ENCODE peak calls at places on chromosomes 7 and 10, in eight cellular contexts. V is esophagus muscularis mucosa, R is SK-N-SH, O is HCT116, W is stomach, D is Panc1, N is suprapubic skin, L is H1. Z is an unnamed sample.

GRCh38 chr7:128937647-128938523 is at the start of gene IRF5:
- DNase-seq in V (no peak), R (peak; percentile 85), O (peak; percentile 15), W (peak; percentile 80), D (no peak), N (no peak), L (no peak), Z (peak; percentile 81)

GRCh38 chr7:132226046-132226590 is 350.2 kb downstream of the PLXNA4 start:
- DNase-seq in V (no peak), R (no peak), O (no peak), W (no peak), D (no peak), N (no peak), L (no peak), Z (no peak)

GRCh38 chr10:113326160-113327111 is 226.4 kb upstream of the HABP2 start:
- DNase-seq in V (no peak), R (peak; percentile 39), O (peak; percentile 88), W (no peak), D (peak; percentile 47), N (peak; percentile 70), L (no peak), Z (peak; percentile 11)

GRCh38 chr10:133279266-133279960 is 2.7 kb upstream of the ADAM8 start:
- DNase-seq in V (no peak), R (no peak), O (no peak), W (no peak), D (no peak), N (no peak), L (no peak), Z (no peak)

GRCh38 chr10:109166935-109167334 is 756.4 kb downstream of the XPNPEP1 start:
- DNase-seq in V (no peak), R (no peak), O (no peak), W (no peak), D (no peak), N (no peak), L (no peak), Z (no peak)

GRCh38 chr10:397321-398068 is 262.2 kb downstream of the ZMYND11 start:
- DNase-seq in V (no peak), R (no peak), O (no peak), W (no peak), D (no peak), N (no peak), L (no peak), Z (no peak)

GRCh38 chr10:56911906-56912480 is 550.9 kb upstream of the ZWINT start:
- DNase-seq in V (no peak), R (no peak), O (no peak), W (no peak), D (no peak), N (no peak), L (no peak), Z (no peak)

GRCh38 chr7:131011437-131011752 is 277.4 kb upstream of the KLF14 start:
- DNase-seq in V (no peak), R (no peak), O (no peak), W (no peak), D (no peak), N (no peak), L (no peak), Z (no peak)

GRCh38 chr7:132249591-132249971 is 326.7 kb downstream of the PLXNA4 start:
- DNase-seq in V (no peak), R (peak; percentile 40), O (no peak), W (peak; percentile 45), D (no peak), N (no peak), L (peak; percentile 56), Z (peak; percentile 57)

GRCh38 chr7:14115706-14116105 is 126.2 kb upstream of the ETV1 start:
- DNase-seq in V (no peak), R (no peak), O (no peak), W (no peak), D (no peak), N (no peak), L (no peak), Z (no peak)

GRCh38 chr7:3754488-3755365 is 453.7 kb downstream of the SDK1 start:
- DNase-seq in V (no peak), R (peak; percentile 26), O (no peak), W (peak; percentile 51), D (no peak), N (no peak), L (no peak), Z (peak; percentile 11)

GRCh38 chr10:22792161-22792560 is 77.8 kb upstream of the PIP4K2A start:
- DNase-seq in V (no peak), R (no peak), O (no peak), W (no peak), D (no peak), N (no peak), L (no peak), Z (no peak)

GRCh38 chr10:95480102-95480900 is 80.9 kb downstream of the SORBS1 start:
- DNase-seq in V (no peak), R (no peak), O (no peak), W (no peak), D (no peak), N (peak; percentile 81), L (no peak), Z (no peak)
- TF ChIP-seq POLR2AphosphoS5 in V (peak; percentile 74), R (no peak), O (no peak), W (peak; percentile 27), D (no peak), N (peak; percentile 22), L (no peak), Z (peak; percentile 45)

GRCh38 chr7:151260883-151261282 is 12.4 kb upstream of the SMARCD3 start:
- DNase-seq in V (no peak), R (no peak), O (no peak), W (no peak), D (no peak), N (no peak), L (no peak), Z (no peak)

GRCh38 chr7:151256410-151257045 is 8.0 kb upstream of the SMARCD3 start:
- DNase-seq in V (no peak), R (no peak), O (no peak), W (no peak), D (no peak), N (peak; percentile 43), L (no peak), Z (no peak)

GRCh38 chr7:151255390-151255789 is 6.9 kb upstream of the SMARCD3 start:
- DNase-seq in V (no peak), R (no peak), O (no peak), W (no peak), D (no peak), N (peak; percentile 42), L (no peak), Z (no peak)

GRCh38 chr7:151260471-151260870 is 12.0 kb upstream of the SMARCD3 start:
- DNase-seq in V (no peak), R (no peak), O (no peak), W (no peak), D (no peak), N (no peak), L (no peak), Z (no peak)

DNA sequence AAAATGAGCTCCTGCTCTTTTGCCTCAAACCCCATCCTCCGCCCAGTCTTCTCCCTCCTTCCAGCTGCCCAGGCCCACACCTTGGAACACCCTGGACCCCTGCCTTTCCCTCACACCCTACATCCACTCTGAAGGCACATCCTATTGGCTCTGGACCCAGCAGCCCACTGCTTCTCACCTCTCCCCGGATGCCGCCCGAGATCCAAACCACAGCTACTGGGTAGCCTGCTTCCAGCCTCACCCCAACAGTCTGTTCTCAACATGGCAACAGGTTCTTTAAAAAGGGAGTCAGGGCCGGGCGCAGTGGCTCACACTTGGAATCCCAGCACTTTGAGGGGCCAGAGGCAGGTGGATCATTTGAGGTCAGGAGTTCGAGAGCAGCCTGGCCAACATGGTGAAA is 9.5 kb upstream of the SMARCD3 start:
- DNase-seq in V (no peak), R (no peak), O (no peak), W (no peak), D (no peak), N (peak; percentile 47), L (no peak), Z (no peak)
- H3K27me3 ChIP-seq in V (no peaks in the 10 kb centered on the region), R (no peaks in the 10 kb centered on the region), O (no peaks in the 10 kb centered on the region), W (no peaks in the 10 kb centered on the region), D (no peaks in the 10 kb centered on the region), N (no peaks in the 10 kb centered on the region), L (no peaks in the 10 kb centered on the region), Z (peaks cover 42% of the 10 kb centered on the region)

GRCh38 chr7:99422091-99422624 is 13.4 kb downstream of the BUD31 start:
- DNase-seq in V (no peak), R (peak; percentile 21), O (no peak), W (no peak), D (no peak), N (no peak), L (no peak), Z (no peak)

GRCh38 chr7:99418260-99418659 is 9.5 kb downstream of the BUD31 start:
- DNase-seq in V (no peak), R (no peak), O (no peak), W (no peak), D (no peak), N (no peak), L (no peak), Z (no peak)

GRCh38 chr7:99420213-99420612 is 11.4 kb downstream of the BUD31 start:
- DNase-seq in V (no peak), R (no peak), O (no peak), W (no peak), D (no peak), N (no peak), L (no peak), Z (no peak)

GRCh38 chr7:99422625-99423024 is 13.9 kb downstream of the BUD31 start:
- DNase-seq in V (no peak), R (no peak), O (no peak), W (no peak), D (no peak), N (no peak), L (no peak), Z (no peak)

DNA sequence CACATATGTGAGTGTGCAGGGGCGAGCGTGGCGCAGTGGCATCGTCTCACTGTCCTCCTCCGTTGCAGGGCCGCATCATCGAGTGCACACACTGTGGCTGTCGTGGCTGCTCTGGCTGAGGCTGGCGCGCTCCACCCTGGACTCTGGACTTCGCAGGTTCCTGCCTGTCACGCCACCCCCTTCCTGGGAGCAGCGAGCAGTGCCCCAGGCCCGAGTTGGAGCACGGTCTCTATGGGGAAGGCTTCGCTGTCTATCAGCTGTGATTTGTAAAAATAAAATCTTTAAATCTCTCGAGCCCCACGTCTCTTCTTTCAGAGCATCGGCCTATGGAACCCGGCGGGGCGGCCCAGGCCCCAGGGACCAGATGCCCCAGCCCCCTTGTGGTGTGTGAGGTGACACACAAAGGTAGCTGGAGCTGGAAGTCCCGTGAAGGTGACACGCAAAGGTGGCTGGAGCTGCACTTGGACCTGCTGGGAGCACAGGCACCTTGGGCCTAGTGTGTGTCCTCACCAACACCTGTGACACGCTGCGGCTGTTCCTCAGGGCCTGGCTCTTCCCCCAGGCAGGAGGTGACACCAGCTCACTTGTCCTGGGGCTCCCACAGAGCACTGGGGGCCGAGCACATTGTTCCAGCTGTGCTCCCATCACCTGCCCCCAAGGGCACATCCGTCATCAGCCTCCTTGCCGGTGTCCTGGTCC is 10.7 kb downstream of the BUD31 start:
- DNase-seq in V (no peak), R (no peak), O (no peak), W (no peak), D (no peak), N (no peak), L (no peak), Z (no peak)
- TF ChIP-seq POLR2AphosphoS5 in V (no peak), R (no peak), O (no peak), W (no peak), D (no peak), N (no peak), L (peak; percentile 25), Z (no peak)

DNA sequence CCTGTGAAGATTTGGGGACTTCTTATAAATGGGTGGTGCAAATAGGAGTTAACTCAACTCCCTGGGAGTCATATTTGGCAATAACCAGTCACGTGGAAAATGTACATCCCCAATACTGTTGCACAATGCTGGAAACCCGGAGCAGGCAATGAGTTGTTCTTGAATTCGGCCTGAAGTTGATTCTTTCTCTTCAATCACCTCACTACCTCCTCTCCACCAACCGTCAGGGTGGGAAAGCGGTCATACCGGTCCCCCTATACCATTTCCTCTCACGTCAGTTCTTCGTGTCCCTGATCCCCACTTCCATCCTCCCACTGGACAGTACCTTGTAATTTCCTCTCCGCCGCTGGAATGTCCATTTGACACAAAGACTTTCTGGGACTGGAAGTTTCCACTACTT is 2.8 kb downstream of the GIMAP5 start:
- DNase-seq in V (no peak), R (no peak), O (no peak), W (no peak), D (no peak), N (no peak), L (no peak), Z (no peak)
- H3K27me3 ChIP-seq in V (no peaks in the 10 kb centered on the region), R (no peaks in the 10 kb centered on the region), O (peaks cover 69% of the 10 kb centered on the region), W (no peaks in the 10 kb centered on the region), D (peaks cover 18% of the 10 kb centered on the region), N (no peaks in the 10 kb centered on the region), L (peaks cover 80% of the 10 kb centered on the region), Z (no peaks in the 10 kb centered on the region)